ENCODE peak calls at places on chromosomes 5 and 9, in seven cellular contexts. U is H9, L is mesendoderm, E is neuronal stem cell, K is IMR-90, N is mesenchymal stem cell, G is H1. Z is an unnamed sample.
A peak's percentile ranks its signal among the peaks of the same experiment; 100 is the strongest.

GRCh38 chr9:80650964-80651555 is 1038.3 kb downstream of the TLE1 start:
- DNase-seq in U (no peak), L (no peak), E (no peak), K (peak; percentile 84), N (peak; percentile 53), G (no peak), Z (peak; percentile 9)

GRCh38 chr9:132731230-132731629 is 61.0 kb downstream of the GTF3C4 start:
- DNase-seq in U (no peak), L (no peak), E (no peak), K (no peak), N (no peak), G (no peak), Z (no peak)

GRCh38 chr9:137186385-137186784 is 2.0 kb downstream of the ANAPC2 start:
- DNase-seq in U (no peak), L (no peak), E (no peak), K (no peak), N (no peak), G (no peak), Z (no peak)

GRCh38 chr5:103308774-103309173 is 50.2 kb downstream of the MACIR start:
- DNase-seq in U (no peak), L (no peak), E (no peak), K (no peak), N (no peak), G (no peak), Z (no peak)

GRCh38 chr5:169657127-169657526 is 20.1 kb downstream of the DOCK2 start:
- DNase-seq in U (no peak), L (no peak), E (no peak), K (no peak), N (no peak), G (no peak), Z (no peak)

GRCh38 chr9:4678679-4679267 is 596 bp upstream of the CDC37L1 start:
- DNase-seq in U (no peak), L (peak; percentile 55), E (peak; percentile 12), K (peak; percentile 19), N (peak; percentile 54), G (no peak), Z (peak; percentile 47)

GRCh38 chr5:144971067-144971850 is 800.6 kb downstream of the KCTD16 start:
- DNase-seq in U (no peak), L (no peak), E (peak; percentile 51), K (no peak), N (no peak), G (no peak), Z (no peak)

GRCh38 chr9:136943291-136944093 is 1.0 kb downstream of the FBXW5 start:
- DNase-seq in U (no peak), L (peak; percentile 39), E (no peak), K (no peak), N (no peak), G (peak; percentile 71), Z (no peak)

GRCh38 chr9:17852108-17852507 is 273.2 kb downstream of the SH3GL2 start:
- DNase-seq in U (no peak), L (peak; percentile 70), E (no peak), K (no peak), N (no peak), G (no peak), Z (no peak)

GRCh38 chr5:129246088-129246487 is 151.5 kb downstream of the ISOC1 start:
- DNase-seq in U (no peak), L (no peak), E (no peak), K (no peak), N (no peak), G (no peak), Z (no peak)

DNA sequence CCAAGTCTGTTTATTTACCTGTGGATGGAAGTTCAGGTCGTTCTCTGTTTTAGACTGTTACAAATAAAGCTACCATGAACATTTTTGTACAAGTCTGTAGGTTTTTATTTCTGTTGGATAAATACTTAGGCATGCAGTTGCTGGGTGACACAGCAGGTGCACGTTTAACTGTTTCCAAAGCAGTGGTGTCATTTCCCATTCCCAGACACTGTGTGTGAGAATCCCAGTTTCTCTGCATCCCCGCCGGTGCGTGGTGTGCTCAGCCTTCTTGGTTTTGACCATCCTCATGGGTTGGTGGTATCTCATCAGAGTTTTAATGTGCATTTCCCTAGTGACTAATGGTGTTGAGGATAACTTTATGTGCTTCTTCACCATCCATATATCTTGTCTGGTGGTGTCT is 27.2 kb downstream of the AHRR start:
- DNase-seq in U (no peak), L (no peak), E (no peak), K (no peak), N (no peak), G (no peak), Z (no peak)
- H3K23ac ChIP-seq in U (no peak overlapping the region), L (no peak overlapping the region), E (no peak overlapping the region), K (no peak overlapping the region), N (no peak overlapping the region), G (no peak overlapping the region), Z (no peak overlapping the region)

GRCh38 chr5:12616093-12616492 is 711.8 kb upstream of the CTNND2 start:
- DNase-seq in U (no peak), L (no peak), E (no peak), K (no peak), N (no peak), G (no peak), Z (no peak)

GRCh38 chr5:12614608-12615007 is 710.4 kb upstream of the CTNND2 start:
- DNase-seq in U (no peak), L (no peak), E (no peak), K (no peak), N (no peak), G (no peak), Z (no peak)

GRCh38 chr5:12615141-12615820 is 711.0 kb upstream of the CTNND2 start:
- DNase-seq in U (no peak), L (no peak), E (no peak), K (no peak), N (no peak), G (no peak), Z (no peak)

DNA sequence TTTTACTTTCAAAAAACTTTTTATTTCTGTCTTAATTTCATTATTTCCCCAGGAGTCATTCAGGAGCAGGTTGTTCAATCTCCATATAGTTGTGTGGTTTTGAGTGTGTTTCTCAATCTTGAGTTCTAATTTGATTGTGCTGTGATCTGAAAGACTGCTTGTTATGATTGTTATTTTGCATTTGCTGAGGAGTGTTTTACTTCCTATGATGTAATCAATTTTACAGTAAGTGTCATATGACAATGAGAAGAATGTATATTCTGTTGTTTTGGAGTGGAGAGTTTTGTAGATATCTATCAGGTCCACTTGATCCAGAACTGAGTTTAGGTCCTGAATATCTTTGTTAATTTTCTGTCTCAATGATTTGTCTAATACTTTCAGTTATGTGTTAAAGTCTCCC is 706.9 kb upstream of the CTNND2 start:
- DNase-seq in U (no peak), L (no peak), E (no peak), K (no peak), N (no peak), G (no peak), Z (no peak)
- H3K23ac ChIP-seq in U (no peak overlapping the region), L (no peak overlapping the region), E (no peak overlapping the region), K (no peak overlapping the region), N (no peak overlapping the region), G (no peak overlapping the region), Z (no peak overlapping the region)

GRCh38 chr5:19534751-19535150 is 453.2 kb downstream of the CDH18 start:
- DNase-seq in U (no peak), L (no peak), E (no peak), K (no peak), N (no peak), G (no peak), Z (no peak)
- H3K23ac ChIP-seq in U (no peak overlapping the region), L (no peak overlapping the region), E (no peak overlapping the region), K (no peak overlapping the region), N (no peak overlapping the region), G (no peak overlapping the region), Z (no peak overlapping the region)

GRCh38 chr9:134336924-134337323 is 10.7 kb downstream of the RXRA start:
- DNase-seq in U (no peak), L (no peak), E (no peak), K (no peak), N (no peak), G (no peak), Z (no peak)
- H3K23ac ChIP-seq in U (no peak overlapping the region), L (no peak overlapping the region), E (peak overlapping the region; percentile 80), K (no peak overlapping the region), N (no peak overlapping the region), G (no peak overlapping the region), Z (no peak overlapping the region)

DNA sequence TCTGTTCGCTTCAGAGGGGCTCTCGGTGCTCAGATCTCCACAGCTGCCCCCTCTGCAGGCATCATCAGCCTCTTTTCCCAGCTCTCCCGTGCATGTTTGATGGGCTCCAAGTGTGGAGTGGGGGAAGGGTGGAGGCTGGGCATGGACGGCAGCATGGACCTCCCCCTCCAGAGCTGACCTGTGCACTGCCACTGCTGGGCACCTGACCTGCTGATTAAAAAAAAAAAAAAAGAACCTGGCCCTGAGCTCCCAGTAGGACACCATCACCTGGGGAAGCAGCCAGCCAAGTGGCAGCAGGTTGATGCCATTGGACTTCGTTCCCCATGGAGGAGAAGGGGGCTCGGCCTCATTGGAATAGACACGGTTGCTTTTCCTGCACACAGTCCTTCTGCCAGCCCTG is 15.0 kb upstream of the BRD3OS start:
- DNase-seq in U (no peak), L (no peak), E (no peak), K (no peak), N (no peak), G (no peak), Z (no peak)
- H3K23ac ChIP-seq in U (no peak overlapping the region), L (no peak overlapping the region), E (no peak overlapping the region), K (no peak overlapping the region), N (no peak overlapping the region), G (no peak overlapping the region), Z (no peak overlapping the region)

Z was measured in trophoblast cell.